ENCODE peak calls at places on chromosome 7, in eight cellular contexts. One of them, this sample, is unnamed.

GRCh38 chr7:4873071-4873944 is 10.2 kb downstream of the RADIL start:
- DNase-seq in MCF 10A: no peak
- DNase-seq in epithelial cell of proximal tubule: no peak
- DNase-seq in WTC11: no peak
- DNase-seq in GM13977: no peak
- DNase-seq in A549: no peak
- DNase-seq in heart right ventricle: no peak
- DNase-seq in tibial nerve: no peak
- DNase-seq in this sample: no peak

GRCh38 chr7:44114586-44115310 is 8.6 kb downstream of the POLD2 start:
- DNase-seq in MCF 10A: no peak
- DNase-seq in epithelial cell of proximal tubule: no peak
- DNase-seq in WTC11: no peak
- DNase-seq in GM13977: no peak
- DNase-seq in A549: no peak
- DNase-seq in heart right ventricle: peak
- DNase-seq in tibial nerve: no peak
- DNase-seq in this sample: no peak

GRCh38 chr7:2710901-2711551 is 23.0 kb downstream of the AMZ1 start:
- DNase-seq in MCF 10A: no peak
- DNase-seq in epithelial cell of proximal tubule: no peak
- DNase-seq in WTC11: no peak
- DNase-seq in GM13977: no peak
- DNase-seq in A549: no peak
- DNase-seq in heart right ventricle: no peak
- DNase-seq in tibial nerve: no peak
- DNase-seq in this sample: no peak

GRCh38 chr7:128915271-128915819 is 4.8 kb upstream of the KCP start:
- DNase-seq in MCF 10A: no peak
- DNase-seq in epithelial cell of proximal tubule: no peak
- DNase-seq in WTC11: no peak
- DNase-seq in GM13977: no peak
- DNase-seq in A549: no peak
- DNase-seq in heart right ventricle: no peak
- DNase-seq in tibial nerve: no peak
- DNase-seq in this sample: peak

GRCh38 chr7:105877736-105878135 is 1.3 kb upstream of the ATXN7L1 start:
- DNase-seq in MCF 10A: no peak
- DNase-seq in epithelial cell of proximal tubule: no peak
- DNase-seq in WTC11: no peak
- DNase-seq in GM13977: no peak
- DNase-seq in A549: no peak
- DNase-seq in heart right ventricle: no peak
- DNase-seq in tibial nerve: no peak
- DNase-seq in this sample: no peak

GRCh38 chr7:127359011-127359410 is 33.5 kb downstream of the ZNF800 start:
- DNase-seq in MCF 10A: no peak
- DNase-seq in epithelial cell of proximal tubule: no peak
- DNase-seq in WTC11: no peak
- DNase-seq in GM13977: no peak
- DNase-seq in A549: no peak
- DNase-seq in heart right ventricle: no peak
- DNase-seq in tibial nerve: no peak
- DNase-seq in this sample: no peak

GRCh38 chr7:109235316-109235715 is 665.6 kb downstream of the DNAJB9 start:
- DNase-seq in MCF 10A: no peak
- DNase-seq in epithelial cell of proximal tubule: no peak
- DNase-seq in WTC11: no peak
- DNase-seq in GM13977: peak
- DNase-seq in A549: no peak
- DNase-seq in heart right ventricle: no peak
- DNase-seq in tibial nerve: no peak
- DNase-seq in this sample: no peak

GRCh38 chr7:80766724-80767123 is 128.3 kb downstream of the CD36 start:
- DNase-seq in MCF 10A: no peak
- DNase-seq in epithelial cell of proximal tubule: no peak
- DNase-seq in WTC11: no peak
- DNase-seq in GM13977: no peak
- DNase-seq in A549: no peak
- DNase-seq in heart right ventricle: no peak
- DNase-seq in tibial nerve: no peak
- DNase-seq in this sample: no peak

GRCh38 chr7:106655703-106656498 is 5.1 kb downstream of the CCDC71L start:
- DNase-seq in MCF 10A: no peak
- DNase-seq in epithelial cell of proximal tubule: no peak
- DNase-seq in WTC11: no peak
- DNase-seq in GM13977: no peak
- DNase-seq in A549: no peak
- DNase-seq in heart right ventricle: no peak
- DNase-seq in tibial nerve: no peak
- DNase-seq in this sample: no peak

GRCh38 chr7:44147026-44147881 is 6.1 kb upstream of the MYL7 start:
- DNase-seq in MCF 10A: no peak
- DNase-seq in epithelial cell of proximal tubule: no peak
- DNase-seq in WTC11: peak
- DNase-seq in GM13977: no peak
- DNase-seq in A549: no peak
- DNase-seq in heart right ventricle: no peak
- DNase-seq in tibial nerve: no peak
- DNase-seq in this sample: no peak

DNA sequence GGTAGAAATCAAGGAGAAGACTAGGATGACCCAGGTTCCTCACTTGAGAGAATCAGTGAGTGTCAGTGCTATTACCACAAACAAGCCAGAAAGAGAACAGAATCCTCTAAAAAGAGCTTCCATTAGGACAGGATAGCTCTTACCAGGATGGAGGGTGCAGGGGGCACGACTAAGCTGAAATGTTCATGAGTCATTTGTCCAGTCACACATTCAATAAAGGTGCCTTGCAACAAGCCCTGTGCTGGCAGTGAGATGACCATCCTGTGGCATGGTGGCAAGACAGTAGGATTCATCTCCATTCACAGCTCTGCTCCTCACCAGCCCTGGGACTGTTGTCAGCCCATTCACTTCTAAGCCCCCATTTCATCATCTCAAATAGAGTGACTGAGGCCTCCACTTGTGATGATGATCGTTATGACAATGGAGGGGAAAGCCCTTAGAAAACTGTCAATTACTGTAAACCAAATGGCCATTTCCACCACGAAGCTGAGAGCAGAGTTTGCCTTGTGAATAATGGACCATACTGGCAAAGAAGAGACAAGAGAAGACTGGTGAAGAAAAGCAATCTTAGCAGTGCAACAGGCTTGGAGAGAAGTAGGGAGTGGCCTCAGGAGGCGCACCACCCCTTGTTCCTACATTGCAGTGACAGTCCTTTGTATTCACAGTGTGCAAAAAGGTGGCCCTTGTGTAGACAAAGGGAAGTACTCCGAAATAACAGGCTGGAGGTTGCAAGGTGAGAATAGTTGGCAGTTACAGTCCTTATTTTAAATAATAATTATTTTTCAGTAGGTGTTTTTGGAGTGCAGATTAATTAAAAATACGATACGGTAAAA is 9.0 kb upstream of the WIPF3 start:
- DNase-seq in MCF 10A: no peak
- DNase-seq in epithelial cell of proximal tubule: no peak
- DNase-seq in WTC11: no peak
- DNase-seq in GM13977: no peak
- DNase-seq in A549: no peak
- DNase-seq in heart right ventricle: no peak
- DNase-seq in tibial nerve: no peak
- DNase-seq in this sample: no peak
- TF ChIP-seq CTCF in MCF 10A: no peak
- TF ChIP-seq CTCF in epithelial cell of proximal tubule: no peak
- TF ChIP-seq CTCF in WTC11: no peak
- TF ChIP-seq CTCF in GM13977: no peak
- TF ChIP-seq CTCF in A549: no peak
- TF ChIP-seq CTCF in heart right ventricle: no peak
- TF ChIP-seq CTCF in tibial nerve: no peak
- TF ChIP-seq CTCF in this sample: no peak

GRCh38 chr7:77989981-77990566 is 191.5 kb downstream of the PHTF2 start:
- DNase-seq in MCF 10A: peak
- DNase-seq in epithelial cell of proximal tubule: no peak
- DNase-seq in WTC11: peak
- DNase-seq in GM13977: no peak
- DNase-seq in A549: peak
- DNase-seq in heart right ventricle: no peak
- DNase-seq in tibial nerve: no peak
- DNase-seq in this sample: no peak
- TF ChIP-seq CTCF in MCF 10A: no peak
- TF ChIP-seq CTCF in epithelial cell of proximal tubule: no peak
- TF ChIP-seq CTCF in WTC11: peak
- TF ChIP-seq CTCF in GM13977: peak
- TF ChIP-seq CTCF in A549: no peak
- TF ChIP-seq CTCF in heart right ventricle: no peak
- TF ChIP-seq CTCF in tibial nerve: no peak
- TF ChIP-seq CTCF in this sample: no peak

GRCh38 chr7:78020131-78020873 is 221.7 kb downstream of the PHTF2 start:
- DNase-seq in MCF 10A: peak
- DNase-seq in epithelial cell of proximal tubule: peak
- DNase-seq in WTC11: peak
- DNase-seq in GM13977: peak
- DNase-seq in A549: peak
- DNase-seq in heart right ventricle: peak
- DNase-seq in tibial nerve: peak
- DNase-seq in this sample: peak

GRCh38 chr7:78017621-78018100 is 219.1 kb downstream of the PHTF2 start:
- DNase-seq in MCF 10A: no peak
- DNase-seq in epithelial cell of proximal tubule: no peak
- DNase-seq in WTC11: no peak
- DNase-seq in GM13977: no peak
- DNase-seq in A549: no peak
- DNase-seq in heart right ventricle: no peak
- DNase-seq in tibial nerve: no peak
- DNase-seq in this sample: no peak

GRCh38 chr7:78020874-78021249 is 222.3 kb downstream of the PHTF2 start:
- DNase-seq in MCF 10A: no peak
- DNase-seq in epithelial cell of proximal tubule: no peak
- DNase-seq in WTC11: no peak
- DNase-seq in GM13977: no peak
- DNase-seq in A549: no peak
- DNase-seq in heart right ventricle: no peak
- DNase-seq in tibial nerve: no peak
- DNase-seq in this sample: no peak

GRCh38 chr7:78019457-78020130 is 221.0 kb downstream of the PHTF2 start:
- DNase-seq in MCF 10A: peak
- DNase-seq in epithelial cell of proximal tubule: peak
- DNase-seq in WTC11: peak
- DNase-seq in GM13977: peak
- DNase-seq in A549: peak
- DNase-seq in heart right ventricle: peak
- DNase-seq in tibial nerve: peak
- DNase-seq in this sample: peak

GRCh38 chr7:78018541-78019456 is 220.2 kb downstream of the PHTF2 start:
- DNase-seq in MCF 10A: no peak
- DNase-seq in epithelial cell of proximal tubule: peak
- DNase-seq in WTC11: peak
- DNase-seq in GM13977: no peak
- DNase-seq in A549: peak
- DNase-seq in heart right ventricle: peak
- DNase-seq in tibial nerve: peak
- DNase-seq in this sample: peak
- TF ChIP-seq CTCF in MCF 10A: no peak
- TF ChIP-seq CTCF in epithelial cell of proximal tubule: peak
- TF ChIP-seq CTCF in WTC11: no peak
- TF ChIP-seq CTCF in GM13977: no peak
- TF ChIP-seq CTCF in A549: no peak
- TF ChIP-seq CTCF in heart right ventricle: peak
- TF ChIP-seq CTCF in tibial nerve: no peak
- TF ChIP-seq CTCF in this sample: peak

GRCh38 chr7:70723339-70723738 is 408.6 kb upstream of the GALNT17 start:
- DNase-seq in MCF 10A: no peak
- DNase-seq in epithelial cell of proximal tubule: no peak
- DNase-seq in WTC11: no peak
- DNase-seq in GM13977: no peak
- DNase-seq in A549: no peak
- DNase-seq in heart right ventricle: no peak
- DNase-seq in tibial nerve: no peak
- DNase-seq in this sample: no peak

GRCh38 chr7:70719120-70719519 is 412.8 kb upstream of the GALNT17 start:
- DNase-seq in MCF 10A: no peak
- DNase-seq in epithelial cell of proximal tubule: no peak
- DNase-seq in WTC11: no peak
- DNase-seq in GM13977: no peak
- DNase-seq in A549: no peak
- DNase-seq in heart right ventricle: no peak
- DNase-seq in tibial nerve: no peak
- DNase-seq in this sample: no peak

GRCh38 chr7:70717553-70718248 is 414.2 kb upstream of the GALNT17 start:
- DNase-seq in MCF 10A: no peak
- DNase-seq in epithelial cell of proximal tubule: no peak
- DNase-seq in WTC11: no peak
- DNase-seq in GM13977: no peak
- DNase-seq in A549: no peak
- DNase-seq in heart right ventricle: no peak
- DNase-seq in tibial nerve: no peak
- DNase-seq in this sample: no peak

GRCh38 chr7:70721500-70721899 is 410.4 kb upstream of the GALNT17 start:
- DNase-seq in MCF 10A: no peak
- DNase-seq in epithelial cell of proximal tubule: no peak
- DNase-seq in WTC11: no peak
- DNase-seq in GM13977: no peak
- DNase-seq in A549: no peak
- DNase-seq in heart right ventricle: no peak
- DNase-seq in tibial nerve: no peak
- DNase-seq in this sample: no peak

DNA sequence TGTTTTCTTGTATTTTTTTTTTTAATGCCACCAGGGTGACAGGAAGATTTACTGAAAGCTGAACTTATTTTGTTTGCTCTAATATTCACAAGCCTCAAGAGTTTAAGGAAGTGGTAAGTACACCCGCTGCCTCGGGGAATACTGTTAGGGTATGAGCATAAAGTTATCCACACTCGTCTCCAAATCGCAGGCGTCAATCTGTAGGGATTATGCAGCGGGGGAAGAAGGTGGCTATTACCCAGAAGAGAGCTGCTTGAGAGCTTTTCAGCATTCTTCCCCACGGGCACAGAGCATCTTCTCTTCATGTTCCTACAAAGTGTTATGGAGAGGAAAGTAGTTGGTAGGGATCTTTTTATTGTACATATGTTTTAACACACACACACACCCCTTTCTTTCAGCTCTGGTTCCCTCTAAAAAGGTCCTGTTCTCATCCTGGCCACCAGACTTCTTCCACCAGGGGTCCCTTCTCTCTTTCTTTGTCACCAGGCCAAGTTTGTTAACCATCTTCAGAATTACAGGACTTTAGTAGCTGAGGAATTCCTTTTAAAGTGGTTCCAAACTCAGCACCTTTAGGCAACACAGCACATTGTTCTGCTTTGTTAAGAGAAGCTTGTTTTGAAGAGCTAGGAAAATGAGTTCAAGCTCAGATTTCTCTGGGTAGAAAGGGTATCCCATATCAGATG is 411.6 kb upstream of the GALNT17 start:
- DNase-seq in MCF 10A: no peak
- DNase-seq in epithelial cell of proximal tubule: no peak
- DNase-seq in WTC11: no peak
- DNase-seq in GM13977: no peak
- DNase-seq in A549: no peak
- DNase-seq in heart right ventricle: no peak
- DNase-seq in tibial nerve: no peak
- DNase-seq in this sample: no peak
- TF ChIP-seq CTCF in MCF 10A: no peak
- TF ChIP-seq CTCF in epithelial cell of proximal tubule: peak
- TF ChIP-seq CTCF in WTC11: no peak
- TF ChIP-seq CTCF in GM13977: peak
- TF ChIP-seq CTCF in A549: no peak
- TF ChIP-seq CTCF in heart right ventricle: no peak
- TF ChIP-seq CTCF in tibial nerve: no peak
- TF ChIP-seq CTCF in this sample: no peak

This sample was measured in tibial artery.